ENCODE peak calls at places on chromosomes 5 and 9, in nine cellular contexts. P is pancreas, N is bronchial epithelial cell, V is astrocyte of the spinal cord, L is GM23338, C is upper lobe of right lung, T is mucosa of descending colon, Z is breast epithelium, H is ovary. D is an unnamed sample.
A peak's percentile ranks its signal among the peaks of the same experiment; 100 is the strongest.

GRCh38 chr5:147504001-147504400 is 5.9 kb downstream of the DPYSL3 start:
- DNase-seq in T (no peak), P (no peak), N (no peak), C (no peak), V (peak; percentile 61), Z (no peak), L (no peak), H (no peak), D (peak; percentile 34)

GRCh38 chr5:151328734-151329133 is 18.6 kb downstream of the SLC36A2 start:
- DNase-seq in L (no peak), V (no peak), N (no peak), H (no peak), P (no peak), Z (no peak), T (no peak), C (no peak), D (no peak)

GRCh38 chr5:21688655-21689054 is 1164.5 kb downstream of the CDH12 start:
- DNase-seq in N (peak; percentile 95), Z (no peak), C (no peak), V (no peak), T (no peak), P (no peak), H (no peak), L (no peak), D (no peak)

GRCh38 chr5:73733219-73733618 is 107.2 kb downstream of the ARHGEF28 start:
- DNase-seq in Z (no peak), C (no peak), V (no peak), H (no peak), P (no peak), N (no peak), L (no peak), T (no peak), D (peak; percentile 16)

GRCh38 chr9:109968702-109969450 is 188.9 kb downstream of the PALM2AKAP2 start:
- DNase-seq in L (peak; percentile 60), N (no peak), T (no peak), H (no peak), P (no peak), V (peak; percentile 37), Z (no peak), C (no peak), D (peak; percentile 40)

GRCh38 chr9:111828193-111828592 is 33.5 kb upstream of the SHOC1 start:
- DNase-seq in H (no peak), T (no peak), N (no peak), C (no peak), P (no peak), L (no peak), Z (no peak), V (no peak), D (no peak)

GRCh38 chr5:133485468-133485867 is 126.9 kb downstream of the FSTL4 start:
- DNase-seq in Z (no peak), H (no peak), N (no peak), C (peak; percentile 75), T (no peak), P (no peak), V (no peak), L (no peak), D (no peak)

GRCh38 chr5:137091473-137091872 is 407.7 kb downstream of the SPOCK1 start:
- DNase-seq in P (no peak), Z (peak; percentile 61), V (peak; percentile 5), L (peak; percentile 72), H (no peak), N (peak; percentile 43), T (no peak), C (no peak), D (no peak)

GRCh38 chr5:177371705-177372533 is 12.3 kb upstream of the SLC34A1 start:
- DNase-seq in C (no peak), T (no peak), P (no peak), Z (no peak), N (no peak), V (no peak), H (no peak), L (no peak), D (no peak)

DNA sequence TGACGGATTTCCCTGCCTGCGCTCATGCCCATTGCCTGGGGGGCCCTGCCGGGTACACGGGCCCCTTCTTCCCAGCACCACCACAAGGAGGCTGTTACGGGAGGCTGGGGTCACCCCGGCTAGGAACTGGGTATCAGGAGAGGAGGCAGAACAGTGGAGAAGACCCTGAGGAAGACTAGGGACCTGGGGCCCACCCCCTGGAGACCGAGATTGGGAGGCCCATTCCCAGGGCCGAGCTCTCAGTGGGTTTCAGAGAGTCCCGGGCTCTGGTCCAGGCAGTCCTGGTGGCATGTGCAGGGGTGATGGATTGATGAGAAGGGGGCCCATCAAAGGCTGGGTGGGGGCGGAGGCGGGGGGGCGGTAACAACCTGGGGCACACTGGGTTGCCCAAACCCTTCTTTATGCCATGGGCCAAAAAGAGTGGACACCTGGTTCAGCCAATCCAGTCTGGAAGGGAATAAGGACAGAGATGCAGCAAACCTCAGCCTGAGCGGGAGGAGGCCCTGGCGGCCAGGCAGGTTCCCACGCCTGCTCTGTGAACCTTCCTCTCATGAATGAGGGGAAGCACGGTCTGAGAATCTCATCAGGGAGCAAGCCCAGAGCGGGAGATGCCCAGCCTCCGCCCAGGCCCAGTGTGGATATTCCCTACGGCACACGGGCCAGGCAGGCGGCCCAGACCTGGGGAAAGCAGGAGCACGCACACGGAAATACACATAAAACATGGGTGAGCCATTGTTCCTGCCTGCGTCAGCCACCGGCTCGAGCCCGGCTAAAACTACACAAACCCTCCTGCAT is 785 bp upstream of the P4HA2 start:
- DNase-seq in Z (no peak), L (peak; percentile 27), T (peak; percentile 45), P (no peak), V (no peak), C (peak; percentile 45), H (no peak), N (no peak), D (no peak)
- TF ChIP-seq CTCF in Z (peak; percentile 19), L (peak; percentile 1), T (no peak), P (no peak), V (peak; percentile 15), C (no peak), H (no peak), N (no peak), D (peak; percentile 35)

DNA sequence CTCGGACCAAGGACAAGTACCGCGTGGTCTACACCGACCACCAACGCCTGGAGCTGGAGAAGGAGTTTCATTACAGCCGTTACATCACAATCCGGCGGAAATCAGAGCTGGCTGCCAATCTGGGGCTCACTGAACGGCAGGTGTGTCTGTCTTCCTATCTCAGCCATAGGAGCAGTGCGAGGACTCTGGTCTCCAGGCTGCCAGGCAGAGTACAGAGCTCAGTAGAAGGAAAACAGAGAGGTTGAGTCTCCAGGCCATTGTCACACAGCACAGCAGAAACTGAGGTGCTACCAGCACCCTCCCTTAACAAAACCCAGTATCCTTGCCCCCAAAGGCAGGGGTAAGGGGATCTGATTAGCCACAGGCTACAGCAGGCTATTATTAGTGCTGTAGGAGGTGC is 7.1 kb upstream of the SLC6A7 start:
- DNase-seq in C (no peak), Z (no peak), N (no peak), P (no peak), V (no peak), L (no peak), T (no peak), H (no peak), D (no peak)
- H3K4me3 ChIP-seq in C (no peak overlapping the region), Z (no peak overlapping the region), N (no peak overlapping the region), P (no peak overlapping the region), V (no peak overlapping the region), L (no peak overlapping the region), T (no peak overlapping the region), H (no peak overlapping the region), D (no peak overlapping the region)

DNA sequence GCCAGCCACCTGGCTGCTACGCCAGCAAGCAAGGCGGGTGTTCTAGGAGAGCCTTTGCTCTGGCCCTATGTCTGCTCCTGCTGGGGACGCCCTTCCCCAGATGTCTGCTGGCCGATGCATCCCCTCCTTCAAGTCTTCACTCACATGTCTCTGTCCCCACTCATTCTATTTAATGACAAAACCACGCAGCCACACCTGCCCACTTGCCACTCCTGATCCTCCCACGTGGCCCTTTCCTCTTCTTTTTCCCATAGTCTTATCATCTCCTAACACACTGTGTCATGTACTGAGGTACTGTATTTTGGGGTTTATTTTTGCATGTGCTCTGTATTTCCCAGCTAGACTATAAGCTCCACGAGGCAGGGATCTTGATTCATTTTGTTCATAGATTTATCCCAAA is 62.0 kb upstream of the HRH2 start:
- DNase-seq in H (no peak), P (no peak), N (no peak), C (no peak), V (no peak), Z (no peak), L (no peak), T (no peak), D (no peak)
- TF ChIP-seq CTCF in H (no peak), P (no peak), N (no peak), C (no peak), V (no peak), Z (no peak), L (no peak), T (no peak), D (no peak)

GRCh38 chr9:124261787-124262595 is 4.2 kb downstream of the NEK6 start:
- DNase-seq in N (no peak), L (no peak), P (no peak), Z (no peak), C (no peak), H (no peak), T (peak; percentile 25), V (no peak), D (no peak)
- H3K4me3 ChIP-seq in N (no peak overlapping the region), L (no peak overlapping the region), P (peak overlapping the region; percentile 74), Z (peak overlapping the region; percentile 7), C (peak overlapping the region; percentile 36), H (no peak overlapping the region), T (no peak overlapping the region), V (peak overlapping the region; percentile 28), D (peak overlapping the region; percentile 34)

GRCh38 chr9:6686396-6686795 is 40.9 kb upstream of the GLDC start:
- DNase-seq in L (no peak), T (no peak), P (no peak), H (no peak), V (peak; percentile 18), C (no peak), N (peak; percentile 39), Z (no peak), D (no peak)
- TF ChIP-seq CTCF in L (peak; percentile 30), T (no peak), P (no peak), H (no peak), V (peak; percentile 25), C (peak; percentile 15), N (peak; percentile 22), Z (no peak), D (peak; percentile 35)

D was measured in brain microvascular endothelial cell.